ENCODE peak calls at places on chromosomes 7 and 10, in eight cellular contexts. One of them, this sample, is unnamed.

GRCh38 chr10:108582387-108582786 is 1340.9 kb downstream of the XPNPEP1 start:
- DNase-seq in T-helper 2 cell: no peak
- DNase-seq in stimulated activated CD4-positive, alpha-beta T cell treated with anti-CD3 and anti-CD28 coated beads, Interleukin-4, amount 100 ng/mL, for 48 hours: no peak
- DNase-seq in iris pigment epithelial cell: peak; percentile 23
- DNase-seq in amniotic stem cell: no peak
- DNase-seq in K562: no peak
- DNase-seq in OCI-M1: peak; percentile 84
- DNase-seq in Karpas-422: no peak
- DNase-seq in this sample: no peak

GRCh38 chr10:66844176-66844947 is 81.5 kb upstream of the LRRTM3 start:
- DNase-seq in iris pigment epithelial cell: peak; percentile 27
- DNase-seq in Karpas-422: no peak
- DNase-seq in T-helper 2 cell: no peak
- DNase-seq in amniotic stem cell: no peak
- DNase-seq in stimulated activated CD4-positive, alpha-beta T cell treated with anti-CD3 and anti-CD28 coated beads, Interleukin-4, amount 100 ng/mL, for 48 hours: no peak
- DNase-seq in OCI-M1: no peak
- DNase-seq in K562: no peak
- DNase-seq in this sample: no peak

GRCh38 chr10:4647138-4647785 is 178.7 kb upstream of the AKR1E2 start:
- DNase-seq in iris pigment epithelial cell: no peak
- DNase-seq in Karpas-422: no peak
- DNase-seq in T-helper 2 cell: no peak
- DNase-seq in stimulated activated CD4-positive, alpha-beta T cell treated with anti-CD3 and anti-CD28 coated beads, Interleukin-4, amount 100 ng/mL, for 48 hours: no peak
- DNase-seq in OCI-M1: no peak
- DNase-seq in K562: no peak
- DNase-seq in amniotic stem cell: no peak
- DNase-seq in this sample: no peak

GRCh38 chr7:65910237-65910636 is 37.4 kb downstream of the VKORC1L1 start:
- DNase-seq in stimulated activated CD4-positive, alpha-beta T cell treated with anti-CD3 and anti-CD28 coated beads, Interleukin-4, amount 100 ng/mL, for 48 hours: no peak
- DNase-seq in Karpas-422: no peak
- DNase-seq in OCI-M1: no peak
- DNase-seq in iris pigment epithelial cell: peak; percentile 33
- DNase-seq in T-helper 2 cell: no peak
- DNase-seq in K562: no peak
- DNase-seq in amniotic stem cell: no peak
- DNase-seq in this sample: no peak

GRCh38 chr10:649798-650690 is 39.4 kb downstream of the DIP2C start:
- DNase-seq in Karpas-422: no peak
- DNase-seq in stimulated activated CD4-positive, alpha-beta T cell treated with anti-CD3 and anti-CD28 coated beads, Interleukin-4, amount 100 ng/mL, for 48 hours: no peak
- DNase-seq in amniotic stem cell: no peak
- DNase-seq in T-helper 2 cell: no peak
- DNase-seq in OCI-M1: no peak
- DNase-seq in K562: no peak
- DNase-seq in iris pigment epithelial cell: peak; percentile 49
- DNase-seq in this sample: peak; percentile 68

GRCh38 chr10:83373659-83374058 is 765.6 kb upstream of the GHITM start:
- DNase-seq in amniotic stem cell: no peak
- DNase-seq in OCI-M1: peak; percentile 85
- DNase-seq in K562: no peak
- DNase-seq in stimulated activated CD4-positive, alpha-beta T cell treated with anti-CD3 and anti-CD28 coated beads, Interleukin-4, amount 100 ng/mL, for 48 hours: no peak
- DNase-seq in T-helper 2 cell: no peak
- DNase-seq in Karpas-422: no peak
- DNase-seq in iris pigment epithelial cell: peak; percentile 2
- DNase-seq in this sample: no peak

GRCh38 chr10:14578060-14578952 is 196.4 kb downstream of the FAM107B start:
- DNase-seq in iris pigment epithelial cell: peak; percentile 68
- DNase-seq in Karpas-422: no peak
- DNase-seq in K562: no peak
- DNase-seq in stimulated activated CD4-positive, alpha-beta T cell treated with anti-CD3 and anti-CD28 coated beads, Interleukin-4, amount 100 ng/mL, for 48 hours: no peak
- DNase-seq in T-helper 2 cell: no peak
- DNase-seq in amniotic stem cell: no peak
- DNase-seq in OCI-M1: no peak
- DNase-seq in this sample: no peak

GRCh38 chr7:147937428-147937827 is 653.1 kb upstream of the C7orf33 start:
- DNase-seq in amniotic stem cell: no peak
- DNase-seq in stimulated activated CD4-positive, alpha-beta T cell treated with anti-CD3 and anti-CD28 coated beads, Interleukin-4, amount 100 ng/mL, for 48 hours: no peak
- DNase-seq in OCI-M1: no peak
- DNase-seq in T-helper 2 cell: no peak
- DNase-seq in K562: no peak
- DNase-seq in Karpas-422: no peak
- DNase-seq in iris pigment epithelial cell: no peak
- DNase-seq in this sample: no peak

GRCh38 chr10:4214912-4215311 is 429.9 kb upstream of the KLF6 start:
- DNase-seq in OCI-M1: no peak
- DNase-seq in iris pigment epithelial cell: no peak
- DNase-seq in K562: no peak
- DNase-seq in Karpas-422: no peak
- DNase-seq in amniotic stem cell: no peak
- DNase-seq in stimulated activated CD4-positive, alpha-beta T cell treated with anti-CD3 and anti-CD28 coated beads, Interleukin-4, amount 100 ng/mL, for 48 hours: no peak
- DNase-seq in T-helper 2 cell: no peak
- DNase-seq in this sample: no peak

GRCh38 chr10:125087191-125087896 is 73.0 kb downstream of the CTBP2 start:
- DNase-seq in stimulated activated CD4-positive, alpha-beta T cell treated with anti-CD3 and anti-CD28 coated beads, Interleukin-4, amount 100 ng/mL, for 48 hours: no peak
- DNase-seq in K562: no peak
- DNase-seq in OCI-M1: no peak
- DNase-seq in iris pigment epithelial cell: no peak
- DNase-seq in amniotic stem cell: no peak
- DNase-seq in Karpas-422: no peak
- DNase-seq in T-helper 2 cell: no peak
- DNase-seq in this sample: no peak

GRCh38 chr10:76555271-76555670 is 1082.3 kb downstream of the KCNMA1 start:
- DNase-seq in amniotic stem cell: no peak
- DNase-seq in iris pigment epithelial cell: no peak
- DNase-seq in stimulated activated CD4-positive, alpha-beta T cell treated with anti-CD3 and anti-CD28 coated beads, Interleukin-4, amount 100 ng/mL, for 48 hours: no peak
- DNase-seq in T-helper 2 cell: no peak
- DNase-seq in OCI-M1: no peak
- DNase-seq in Karpas-422: no peak
- DNase-seq in K562: no peak
- DNase-seq in this sample: no peak

GRCh38 chr7:122748195-122748594 is 45.5 kb upstream of the RNF148 start:
- DNase-seq in Karpas-422: no peak
- DNase-seq in K562: no peak
- DNase-seq in iris pigment epithelial cell: no peak
- DNase-seq in amniotic stem cell: no peak
- DNase-seq in stimulated activated CD4-positive, alpha-beta T cell treated with anti-CD3 and anti-CD28 coated beads, Interleukin-4, amount 100 ng/mL, for 48 hours: no peak
- DNase-seq in OCI-M1: no peak
- DNase-seq in T-helper 2 cell: no peak
- DNase-seq in this sample: no peak

GRCh38 chr10:26524161-26524831 is 86.2 kb downstream of the APBB1IP start:
- DNase-seq in stimulated activated CD4-positive, alpha-beta T cell treated with anti-CD3 and anti-CD28 coated beads, Interleukin-4, amount 100 ng/mL, for 48 hours: no peak
- DNase-seq in K562: no peak
- DNase-seq in OCI-M1: peak; percentile 16
- DNase-seq in Karpas-422: no peak
- DNase-seq in amniotic stem cell: no peak
- DNase-seq in iris pigment epithelial cell: no peak
- DNase-seq in T-helper 2 cell: no peak
- DNase-seq in this sample: no peak

GRCh38 chr7:97342512-97342911 is 225.0 kb downstream of the SDHAF3 start:
- DNase-seq in Karpas-422: no peak
- DNase-seq in stimulated activated CD4-positive, alpha-beta T cell treated with anti-CD3 and anti-CD28 coated beads, Interleukin-4, amount 100 ng/mL, for 48 hours: no peak
- DNase-seq in OCI-M1: no peak
- DNase-seq in K562: no peak
- DNase-seq in iris pigment epithelial cell: no peak
- DNase-seq in amniotic stem cell: no peak
- DNase-seq in T-helper 2 cell: no peak
- DNase-seq in this sample: no peak

GRCh38 chr10:22477365-22478287 is 132.3 kb downstream of the SPAG6 start:
- DNase-seq in iris pigment epithelial cell: no peak
- DNase-seq in OCI-M1: no peak
- DNase-seq in K562: no peak
- DNase-seq in stimulated activated CD4-positive, alpha-beta T cell treated with anti-CD3 and anti-CD28 coated beads, Interleukin-4, amount 100 ng/mL, for 48 hours: no peak
- DNase-seq in T-helper 2 cell: no peak
- DNase-seq in Karpas-422: no peak
- DNase-seq in amniotic stem cell: no peak
- DNase-seq in this sample: no peak

GRCh38 chr10:70228503-70228902 is 4.7 kb downstream of the PPA1 start:
- DNase-seq in OCI-M1: no peak
- DNase-seq in Karpas-422: no peak
- DNase-seq in amniotic stem cell: no peak
- DNase-seq in stimulated activated CD4-positive, alpha-beta T cell treated with anti-CD3 and anti-CD28 coated beads, Interleukin-4, amount 100 ng/mL, for 48 hours: no peak
- DNase-seq in T-helper 2 cell: no peak
- DNase-seq in K562: no peak
- DNase-seq in iris pigment epithelial cell: no peak
- DNase-seq in this sample: no peak

GRCh38 chr10:127853868-127854768 is 38.6 kb downstream of the CLRN3 start:
- DNase-seq in Karpas-422: peak; percentile 81
- DNase-seq in K562: peak; percentile 55
- DNase-seq in stimulated activated CD4-positive, alpha-beta T cell treated with anti-CD3 and anti-CD28 coated beads, Interleukin-4, amount 100 ng/mL, for 48 hours: peak; percentile 24
- DNase-seq in OCI-M1: peak; percentile 28
- DNase-seq in T-helper 2 cell: no peak
- DNase-seq in amniotic stem cell: peak; percentile 5
- DNase-seq in iris pigment epithelial cell: peak; percentile 56
- DNase-seq in this sample: peak; percentile 14

GRCh38 chr10:81920213-81920829 is 45.3 kb downstream of the NRG3 start:
- DNase-seq in amniotic stem cell: no peak
- DNase-seq in K562: peak; percentile 33
- DNase-seq in Karpas-422: peak; percentile 65
- DNase-seq in T-helper 2 cell: no peak
- DNase-seq in iris pigment epithelial cell: no peak
- DNase-seq in OCI-M1: peak; percentile 26
- DNase-seq in stimulated activated CD4-positive, alpha-beta T cell treated with anti-CD3 and anti-CD28 coated beads, Interleukin-4, amount 100 ng/mL, for 48 hours: peak; percentile 2
- DNase-seq in this sample: no peak

GRCh38 chr10:26367771-26368170 is 70.4 kb upstream of the APBB1IP start:
- DNase-seq in iris pigment epithelial cell: peak; percentile 16
- DNase-seq in K562: peak; percentile 26
- DNase-seq in T-helper 2 cell: no peak
- DNase-seq in stimulated activated CD4-positive, alpha-beta T cell treated with anti-CD3 and anti-CD28 coated beads, Interleukin-4, amount 100 ng/mL, for 48 hours: peak; percentile 39
- DNase-seq in amniotic stem cell: no peak
- DNase-seq in Karpas-422: peak; percentile 80
- DNase-seq in OCI-M1: peak; percentile 49
- DNase-seq in this sample: no peak

GRCh38 chr7:37448057-37448636 is 517 bp downstream of the ELMO1 start:
- DNase-seq in iris pigment epithelial cell: no peak
- DNase-seq in OCI-M1: peak; percentile 28
- DNase-seq in T-helper 2 cell: no peak
- DNase-seq in stimulated activated CD4-positive, alpha-beta T cell treated with anti-CD3 and anti-CD28 coated beads, Interleukin-4, amount 100 ng/mL, for 48 hours: peak; percentile 21
- DNase-seq in K562: no peak
- DNase-seq in amniotic stem cell: no peak
- DNase-seq in Karpas-422: peak; percentile 65
- DNase-seq in this sample: no peak

GRCh38 chr7:44308741-44309270 is 16.6 kb downstream of the CAMK2B start:
- DNase-seq in amniotic stem cell: no peak
- DNase-seq in OCI-M1: no peak
- DNase-seq in stimulated activated CD4-positive, alpha-beta T cell treated with anti-CD3 and anti-CD28 coated beads, Interleukin-4, amount 100 ng/mL, for 48 hours: no peak
- DNase-seq in T-helper 2 cell: no peak
- DNase-seq in K562: peak; percentile 10
- DNase-seq in Karpas-422: no peak
- DNase-seq in iris pigment epithelial cell: no peak
- DNase-seq in this sample: no peak

GRCh38 chr7:27641576-27642230 is 21.0 kb downstream of the HIBADH start:
- DNase-seq in amniotic stem cell: no peak
- DNase-seq in stimulated activated CD4-positive, alpha-beta T cell treated with anti-CD3 and anti-CD28 coated beads, Interleukin-4, amount 100 ng/mL, for 48 hours: no peak
- DNase-seq in OCI-M1: no peak
- DNase-seq in T-helper 2 cell: no peak
- DNase-seq in iris pigment epithelial cell: peak; percentile 50
- DNase-seq in Karpas-422: no peak
- DNase-seq in K562: no peak
- DNase-seq in this sample: no peak

GRCh38 chr10:106506509-106507265 is 657.8 kb downstream of the SORCS1 start:
- DNase-seq in T-helper 2 cell: no peak
- DNase-seq in iris pigment epithelial cell: peak; percentile 65
- DNase-seq in K562: no peak
- DNase-seq in OCI-M1: no peak
- DNase-seq in Karpas-422: no peak
- DNase-seq in stimulated activated CD4-positive, alpha-beta T cell treated with anti-CD3 and anti-CD28 coated beads, Interleukin-4, amount 100 ng/mL, for 48 hours: no peak
- DNase-seq in amniotic stem cell: no peak
- DNase-seq in this sample: no peak

GRCh38 chr7:24732646-24733413 is 24.4 kb downstream of the GSDME start:
- DNase-seq in Karpas-422: no peak
- DNase-seq in OCI-M1: peak; percentile 55
- DNase-seq in iris pigment epithelial cell: peak; percentile 81
- DNase-seq in stimulated activated CD4-positive, alpha-beta T cell treated with anti-CD3 and anti-CD28 coated beads, Interleukin-4, amount 100 ng/mL, for 48 hours: no peak
- DNase-seq in amniotic stem cell: no peak
- DNase-seq in K562: no peak
- DNase-seq in T-helper 2 cell: no peak
- DNase-seq in this sample: no peak

This sample was measured in NCI-H774.